ENCODE peak calls at places on chromosomes 13 and 19, in four cellular contexts. T is dorsolateral prefrontal cortex, A is gastrocnemius medialis, O is heart right ventricle. E is an unnamed sample.

GRCh38 chr19:3873151-3873550 is 4.3 kb upstream of the ZFR2 start:
- DNase-seq in T (no peak), A (no peak), O (no peak), E (no peak)

GRCh38 chr13:28744656-28745055 is 25.9 kb upstream of the SLC46A3 start:
- DNase-seq in T (no peak), A (no peak), O (no peak), E (no peak)

GRCh38 chr19:31104451-31104850 is 244.8 kb downstream of the TSHZ3 start:
- DNase-seq in T (no peak), A (no peak), O (no peak), E (no peak)

GRCh38 chr13:70188567-70188966 is 80.3 kb upstream of the KLHL1 start:
- DNase-seq in T (no peak), A (no peak), O (no peak), E (no peak)

GRCh38 chr19:55657004-55657747 is 2.3 kb downstream of the U2AF2 start:
- DNase-seq in T (no peak), A (no peak), O (no peak), E (no peak)

GRCh38 chr13:83219832-83220231 is 662.4 kb downstream of the SLITRK1 start:
- DNase-seq in T (no peak), A (no peak), O (no peak), E (no peak)

GRCh38 chr13:113325779-113326178 is 28.7 kb downstream of the LAMP1 start:
- DNase-seq in T (no peak), A (no peak), O (no peak), E (no peak)

GRCh38 chr19:13176345-13176744 is 26.1 kb downstream of the IER2 start:
- DNase-seq in T (no peak), A (no peak), O (no peak), E (no peak)

GRCh38 chr19:44603201-44603945 is 10.0 kb upstream of the IGSF23 start:
- DNase-seq in T (no peak), A (no peak), O (peak; percentile 53), E (no peak)

GRCh38 chr19:48543121-48543710 is 8.8 kb upstream of the SULT2B1 start:
- DNase-seq in T (no peak), A (no peak), O (no peak), E (no peak)

GRCh38 chr19:51370230-51370629 is 1.4 kb upstream of the CLDND2 start:
- DNase-seq in T (no peak), A (no peak), O (no peak), E (no peak)
- H3K27ac ChIP-seq in T (no peak overlapping the region), A (no peak overlapping the region), O (no peak overlapping the region), E (no peak overlapping the region)

GRCh38 chr13:111629016-111629415 is 308.6 kb downstream of the TEX29 start:
- DNase-seq in T (no peak), A (no peak), O (no peak), E (no peak)
- H3K27ac ChIP-seq in T (peak overlapping the region; percentile 92), A (no peak overlapping the region), O (no peak overlapping the region), E (no peak overlapping the region)

DNA sequence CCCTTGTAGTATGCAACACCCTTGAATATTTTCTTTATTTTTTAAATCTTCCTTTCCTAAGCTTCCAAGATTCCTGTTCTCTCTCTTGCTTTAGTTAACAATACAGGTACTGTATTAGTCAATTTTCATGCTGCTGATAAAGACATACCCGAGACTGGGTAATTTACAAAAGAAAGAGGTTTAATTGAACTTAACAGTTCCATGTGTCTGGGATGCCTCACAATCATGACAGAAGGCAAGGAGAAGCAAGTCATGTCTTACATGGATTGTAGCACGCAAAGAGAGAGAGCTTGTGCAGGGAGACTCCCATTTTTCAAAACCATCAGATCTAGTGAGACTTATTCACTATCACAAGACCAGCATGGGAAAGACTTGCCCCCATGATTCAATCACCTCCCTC is 1024.3 kb downstream of the PCDH9 start:
- DNase-seq in T (no peak), A (no peak), O (no peak), E (no peak)
- H3K27ac ChIP-seq in T (no peak overlapping the region), A (no peak overlapping the region), O (no peak overlapping the region), E (no peak overlapping the region)

DNA sequence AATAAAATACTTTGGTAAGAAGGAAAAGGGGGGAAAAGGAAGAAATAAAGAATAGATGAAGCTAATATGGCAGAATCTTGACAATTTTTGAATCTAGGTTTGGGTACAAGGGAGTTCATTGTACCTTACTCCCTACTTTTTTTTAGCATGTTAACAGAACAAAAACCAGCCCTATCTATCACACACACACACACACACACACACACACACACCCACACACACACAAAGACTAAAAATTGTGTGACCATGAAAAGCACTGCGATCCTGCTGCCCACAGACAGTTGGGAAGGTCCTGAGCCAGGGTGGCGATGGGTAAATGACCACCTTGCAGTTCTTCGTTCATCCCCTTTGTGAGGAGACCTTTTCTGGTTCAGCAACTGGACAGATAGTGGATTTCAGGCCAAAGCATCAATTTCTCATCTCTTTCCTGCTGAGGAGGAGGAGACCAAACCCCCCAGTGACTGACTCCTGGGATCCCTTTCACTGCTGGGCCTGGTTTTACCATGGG is 91.8 kb downstream of the SIPA1L3 start:
- DNase-seq in T (no peak), A (no peak), O (no peak), E (no peak)
- H3K27ac ChIP-seq in T (no peak overlapping the region), A (no peak overlapping the region), O (no peak overlapping the region), E (no peak overlapping the region)

DNA sequence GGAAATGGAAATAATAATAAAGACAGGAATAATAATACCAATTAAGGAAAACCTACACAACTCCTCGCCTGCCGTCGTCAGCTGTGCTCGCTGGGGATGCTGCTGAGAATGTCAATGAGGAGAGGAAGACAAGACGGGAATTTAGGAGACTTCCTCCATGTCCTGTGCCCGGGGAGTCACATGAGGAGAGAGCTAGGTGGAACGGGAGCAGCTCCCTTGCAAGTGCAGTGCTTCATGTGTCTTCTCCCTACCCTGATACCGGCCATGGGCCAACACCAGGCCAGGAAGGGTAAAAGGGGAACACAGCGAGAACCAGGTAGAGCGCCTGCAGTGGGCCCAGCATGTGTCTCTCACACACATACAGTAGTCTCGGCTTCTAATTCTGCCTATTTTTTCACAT is 11.8 kb downstream of the DOCK9 start:
- DNase-seq in T (no peak), A (no peak), O (no peak), E (no peak)
- H3K27ac ChIP-seq in T (peak overlapping the region; percentile 57), A (peak overlapping the region; percentile 57), O (peak overlapping the region; percentile 24), E (no peak overlapping the region)

E was measured in caudate nucleus.